ENCODE peak calls at places on chromosomes 12 and 14, in six cellular contexts. A is heart right ventricle, I is dorsolateral prefrontal cortex, N is mammary epithelial cell, S is astrocyte, B is HL-60. D is an unnamed sample.

GRCh38 chr12:48276621-48277020 is 73.5 kb upstream of the OR10AD1 start:
- DNase-seq in N (no peak), S (no peak), B (no peak), I (no peak), A (no peak), D (no peak)

GRCh38 chr14:34297786-34298520 is 164.1 kb downstream of the SPTSSA start:
- DNase-seq in S (no peak), A (no peak), I (no peak), B (no peak), N (peak), D (no peak)

GRCh38 chr12:56676851-56677601 is 11.1 kb downstream of the PTGES3 start:
- DNase-seq in S (no peak), B (no peak), A (no peak), N (no peak), I (no peak), D (no peak)

GRCh38 chr14:23727566-23728335 is 91.6 kb downstream of the DHRS2 start:
- DNase-seq in A (no peak), B (peak), S (peak), N (peak), I (no peak), D (peak)

GRCh38 chr12:7079826-7080125 is 12.5 kb downstream of the C1R start:
- DNase-seq in A (no peak), B (no peak), S (peak), N (peak), I (no peak), D (no peak)

GRCh38 chr12:112881602-112882001 is 25.2 kb upstream of the OAS1 start:
- DNase-seq in N (no peak), A (no peak), I (peak), B (no peak), S (no peak), D (no peak)

GRCh38 chr12:5022465-5023061 is 21.1 kb upstream of the KCNA5 start:
- DNase-seq in A (peak), I (peak), S (peak), B (no peak), N (peak), D (no peak)

GRCh38 chr14:69901113-69901951 is 22.1 kb downstream of the SMOC1 start:
- DNase-seq in I (no peak), A (no peak), S (no peak), N (no peak), B (no peak), D (no peak)

GRCh38 chr12:6843118-6843902 is 2.6 kb downstream of the GNB3 start:
- DNase-seq in I (no peak), A (no peak), N (no peak), B (no peak), S (no peak), D (no peak)

GRCh38 chr12:43836455-43836989 is 641 bp downstream of the TMEM117 start:
- DNase-seq in N (no peak), B (no peak), I (no peak), S (peak), A (peak), D (no peak)

GRCh38 chr12:117986705-117987469 is 18.1 kb upstream of the KSR2 start:
- DNase-seq in B (no peak), S (peak), I (no peak), N (peak), A (no peak), D (peak)

GRCh38 chr12:3119745-3120660 is 42.8 kb downstream of the TSPAN9 start:
- DNase-seq in I (no peak), S (peak), B (no peak), N (peak), A (peak), D (peak)

GRCh38 chr14:82309199-82309598 is 775.5 kb upstream of the SEL1L start:
- DNase-seq in N (no peak), B (no peak), I (no peak), A (no peak), S (no peak), D (no peak)

GRCh38 chr12:51028811-51029146 is 2.6 kb upstream of the SLC11A2 start:
- DNase-seq in B (no peak), A (no peak), N (peak), S (no peak), I (no peak), D (no peak)

GRCh38 chr14:87489196-87489819 is 503.7 kb downstream of the GALC start:
- DNase-seq in B (no peak), S (peak), I (no peak), A (no peak), N (no peak), D (no peak)

GRCh38 chr12:509494-509893 is 49.8 kb downstream of the B4GALNT3 start:
- DNase-seq in B (no peak), A (no peak), I (no peak), N (no peak), S (peak), D (no peak)

GRCh38 chr14:33165144-33165925 is 226.7 kb downstream of the NPAS3 start:
- DNase-seq in I (no peak), N (no peak), B (no peak), A (no peak), S (peak), D (no peak)

GRCh38 chr12:101891462-101891971 is 14.1 kb downstream of the DRAM1 start:
- DNase-seq in I (no peak), S (peak), N (peak), A (no peak), B (no peak), D (peak)

GRCh38 chr12:115354007-115354452 is 670.1 kb upstream of the TBX3 start:
- DNase-seq in A (peak), S (peak), B (no peak), I (no peak), N (peak), D (peak)

GRCh38 chr14:50607181-50607580 is 47.2 kb downstream of the ATL1 start:
- DNase-seq in B (no peak), S (peak), A (no peak), N (peak), I (no peak), D (peak)

GRCh38 chr12:87813476-87814234 is 215.5 kb downstream of the C12orf50 start:
- DNase-seq in A (no peak), I (no peak), N (peak), B (no peak), S (peak), D (no peak)

GRCh38 chr12:128986957-128987356 is 133.7 kb downstream of the GLT1D1 start:
- DNase-seq in N (no peak), A (no peak), I (no peak), S (no peak), B (no peak), D (no peak)

GRCh38 chr12:102964872-102965271 is 7.4 kb downstream of the ASCL1 start:
- DNase-seq in B (no peak), S (no peak), I (no peak), N (no peak), A (no peak), D (no peak)

GRCh38 chr12:111434680-111435338 is 29.1 kb downstream of the SH2B3 start:
- DNase-seq in I (peak), A (peak), B (no peak), N (peak), S (peak), D (no peak)

GRCh38 chr14:55807059-55807499 is 227.1 kb downstream of the KTN1 start:
- DNase-seq in A (peak), N (peak), I (peak), B (no peak), S (peak), D (no peak)

GRCh38 chr14:91940209-91940608 is 7.3 kb downstream of the FBLN5 start:
- DNase-seq in S (no peak), A (no peak), N (no peak), B (no peak), I (no peak), D (no peak)

GRCh38 chr14:38405851-38406630 is 150.1 kb upstream of the CLEC14A start:
- DNase-seq in N (no peak), I (no peak), S (peak), B (no peak), A (no peak), D (peak)

GRCh38 chr14:106879241-106879640 is 1352.9 kb downstream of the TMEM121 start:
- DNase-seq in S (no peak), N (peak), A (no peak), I (no peak), B (peak), D (no peak)

GRCh38 chr12:66529934-66530333 is 148.9 kb downstream of the GRIP1 start:
- DNase-seq in N (no peak), A (no peak), B (no peak), S (no peak), I (no peak), D (no peak)

GRCh38 chr12:66539451-66539850 is 139.4 kb downstream of the GRIP1 start:
- DNase-seq in I (no peak), N (no peak), B (no peak), S (no peak), A (no peak), D (no peak)

GRCh38 chr12:66537866-66538265 is 141.0 kb downstream of the GRIP1 start:
- DNase-seq in N (no peak), B (no peak), I (no peak), A (no peak), S (no peak), D (no peak)

GRCh38 chr12:66538970-66539369 is 139.9 kb downstream of the GRIP1 start:
- DNase-seq in I (no peak), A (no peak), N (peak), S (peak), B (no peak), D (no peak)

GRCh38 chr12:66533767-66534166 is 145.1 kb downstream of the GRIP1 start:
- DNase-seq in N (no peak), A (no peak), B (no peak), S (no peak), I (no peak), D (no peak)
- H3K4me3 ChIP-seq in N (no peak), A (no peak), B (no peak), S (no peak), I (no peak), D (no peak)

GRCh38 chr14:54676822-54677708 is 110.1 kb downstream of the SAMD4A start:
- DNase-seq in N (peak), A (peak), S (peak), I (no peak), B (no peak), D (peak)
- H3K4me3 ChIP-seq in N (peak), A (no peak), S (peak), I (peak), B (no peak), D (no peak)

DNA sequence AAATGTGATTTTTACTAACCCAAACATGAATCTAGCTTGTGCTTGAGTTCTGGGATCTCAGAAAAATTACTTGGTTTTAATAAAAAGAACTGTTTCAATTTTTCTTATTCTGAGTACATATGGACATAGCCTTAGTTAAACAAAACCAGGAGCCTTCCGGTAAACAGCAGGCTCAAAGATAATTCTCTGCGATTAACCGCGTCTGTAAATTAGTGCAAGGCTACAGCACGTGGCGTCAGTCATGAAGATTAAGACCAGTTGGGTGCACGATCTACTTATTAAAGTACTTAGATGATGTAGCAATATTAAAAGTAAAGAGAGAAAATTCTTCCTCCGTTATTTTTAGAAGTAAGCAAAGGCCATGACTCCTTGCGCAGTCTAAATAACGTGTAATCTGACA is 707 bp downstream of the KCNJ8 start:
- DNase-seq in A (no peak), S (no peak), N (no peak), I (no peak), B (no peak), D (no peak)
- H3K4me3 ChIP-seq in A (peak), S (peak), N (no peak), I (peak), B (no peak), D (peak)

GRCh38 chr14:104116544-104117340 is 21.6 kb upstream of the KIF26A start:
- DNase-seq in S (no peak), B (no peak), N (peak), I (no peak), A (no peak), D (no peak)
- H3K4me3 ChIP-seq in S (no peak), B (no peak), N (peak), I (peak), A (peak), D (peak)

D was measured in AG09309.